ENCODE peak calls at places on chromosomes 4 and X, in nine cellular contexts. One of them, this sample, is unnamed.
A peak's percentile ranks its signal among the peaks of the same experiment; 100 is the strongest.

GRCh38 chr4:140185725-140186124 is 31.7 kb upstream of the MAML3 start:
- ATAC-seq in left lung: no peak
- ATAC-seq in HepG2: no peak
- ATAC-seq in GM12878: no peak
- ATAC-seq in body of pancreas: no peak
- ATAC-seq in pancreas: no peak
- ATAC-seq in A549: no peak
- ATAC-seq in heart right ventricle: no peak
- ATAC-seq in aorta: no peak
- ATAC-seq in this sample: no peak

GRCh38 chrX:112808651-112809050 is 32.0 kb downstream of the AMOT start:
- ATAC-seq in left lung: no peak
- ATAC-seq in HepG2: no peak
- ATAC-seq in GM12878: no peak
- ATAC-seq in body of pancreas: no peak
- ATAC-seq in pancreas: no peak
- ATAC-seq in A549: no peak
- ATAC-seq in heart right ventricle: no peak
- ATAC-seq in aorta: no peak
- ATAC-seq in this sample: no peak

GRCh38 chr4:102562995-102563394 is 61.8 kb downstream of the NFKB1 start:
- ATAC-seq in left lung: no peak
- ATAC-seq in HepG2: no peak
- ATAC-seq in GM12878: peak; percentile 5
- ATAC-seq in body of pancreas: no peak
- ATAC-seq in pancreas: no peak
- ATAC-seq in A549: no peak
- ATAC-seq in heart right ventricle: no peak
- ATAC-seq in aorta: no peak
- ATAC-seq in this sample: no peak

GRCh38 chr4:46648088-46648744 is 258.3 kb upstream of the GABRA2 start:
- ATAC-seq in left lung: peak; percentile 56
- ATAC-seq in HepG2: peak; percentile 78
- ATAC-seq in GM12878: peak; percentile 99
- ATAC-seq in body of pancreas: no peak
- ATAC-seq in pancreas: peak; percentile 46
- ATAC-seq in A549: no peak
- ATAC-seq in heart right ventricle: no peak
- ATAC-seq in aorta: no peak
- ATAC-seq in this sample: no peak

GRCh38 chr4:173536808-173537429 is 6.9 kb upstream of the HAND2 start:
- ATAC-seq in left lung: no peak
- ATAC-seq in HepG2: peak; percentile 91
- ATAC-seq in GM12878: no peak
- ATAC-seq in body of pancreas: peak; percentile 31
- ATAC-seq in pancreas: peak; percentile 11
- ATAC-seq in A549: peak; percentile 59
- ATAC-seq in heart right ventricle: peak; percentile 11
- ATAC-seq in aorta: no peak
- ATAC-seq in this sample: no peak

GRCh38 chr4:108008721-108009120 is 19.0 kb downstream of the HADH start:
- ATAC-seq in left lung: no peak
- ATAC-seq in HepG2: no peak
- ATAC-seq in GM12878: no peak
- ATAC-seq in body of pancreas: no peak
- ATAC-seq in pancreas: no peak
- ATAC-seq in A549: peak; percentile 54
- ATAC-seq in heart right ventricle: peak; percentile 46
- ATAC-seq in aorta: peak; percentile 59
- ATAC-seq in this sample: no peak

GRCh38 chr4:121370729-121371325 is 10.0 kb downstream of the QRFPR start:
- ATAC-seq in left lung: peak; percentile 80
- ATAC-seq in HepG2: peak; percentile 37
- ATAC-seq in GM12878: peak; percentile 81
- ATAC-seq in body of pancreas: peak; percentile 58
- ATAC-seq in pancreas: peak; percentile 64
- ATAC-seq in A549: peak; percentile 59
- ATAC-seq in heart right ventricle: peak; percentile 64
- ATAC-seq in aorta: no peak
- ATAC-seq in this sample: no peak

GRCh38 chr4:123265443-123265842 is 131.2 kb upstream of the SPRY1 start:
- ATAC-seq in left lung: peak; percentile 77
- ATAC-seq in HepG2: no peak
- ATAC-seq in GM12878: no peak
- ATAC-seq in body of pancreas: peak; percentile 33
- ATAC-seq in pancreas: no peak
- ATAC-seq in A549: no peak
- ATAC-seq in heart right ventricle: no peak
- ATAC-seq in aorta: no peak
- ATAC-seq in this sample: no peak

GRCh38 chr4:146975535-146975934 is 29.9 kb upstream of the TTC29 start:
- ATAC-seq in left lung: no peak
- ATAC-seq in HepG2: no peak
- ATAC-seq in GM12878: no peak
- ATAC-seq in body of pancreas: no peak
- ATAC-seq in pancreas: no peak
- ATAC-seq in A549: no peak
- ATAC-seq in heart right ventricle: no peak
- ATAC-seq in aorta: no peak
- ATAC-seq in this sample: no peak

GRCh38 chrX:41180194-41180902 is 95.1 kb downstream of the USP9X start:
- ATAC-seq in left lung: peak; percentile 89
- ATAC-seq in HepG2: peak; percentile 57
- ATAC-seq in GM12878: peak; percentile 83
- ATAC-seq in body of pancreas: peak; percentile 35
- ATAC-seq in pancreas: peak; percentile 85
- ATAC-seq in A549: peak; percentile 85
- ATAC-seq in heart right ventricle: no peak
- ATAC-seq in aorta: peak; percentile 68
- ATAC-seq in this sample: no peak

GRCh38 chr4:88008133-88008621 is 742 bp downstream of the PKD2 start:
- ATAC-seq in left lung: peak; percentile 57
- ATAC-seq in HepG2: peak; percentile 76
- ATAC-seq in GM12878: peak; percentile 50
- ATAC-seq in body of pancreas: peak; percentile 46
- ATAC-seq in pancreas: peak; percentile 61
- ATAC-seq in A549: peak; percentile 80
- ATAC-seq in heart right ventricle: peak; percentile 46
- ATAC-seq in aorta: peak; percentile 45
- ATAC-seq in this sample: peak; percentile 19

GRCh38 chr4:112550728-112551127 is 34.7 kb upstream of the NEUROG2 start:
- ATAC-seq in left lung: no peak
- ATAC-seq in HepG2: no peak
- ATAC-seq in GM12878: no peak
- ATAC-seq in body of pancreas: no peak
- ATAC-seq in pancreas: no peak
- ATAC-seq in A549: no peak
- ATAC-seq in heart right ventricle: no peak
- ATAC-seq in aorta: no peak
- ATAC-seq in this sample: no peak

GRCh38 chr4:152459326-152459725 is 76.6 kb downstream of the FBXW7 start:
- ATAC-seq in left lung: no peak
- ATAC-seq in HepG2: no peak
- ATAC-seq in GM12878: peak; percentile 38
- ATAC-seq in body of pancreas: no peak
- ATAC-seq in pancreas: no peak
- ATAC-seq in A549: no peak
- ATAC-seq in heart right ventricle: no peak
- ATAC-seq in aorta: no peak
- ATAC-seq in this sample: no peak

GRCh38 chrX:115576676-115577075 is 15.7 kb downstream of the PLS3 start:
- ATAC-seq in left lung: no peak
- ATAC-seq in HepG2: no peak
- ATAC-seq in GM12878: no peak
- ATAC-seq in body of pancreas: no peak
- ATAC-seq in pancreas: no peak
- ATAC-seq in A549: peak; percentile 30
- ATAC-seq in heart right ventricle: no peak
- ATAC-seq in aorta: no peak
- ATAC-seq in this sample: no peak

GRCh38 chrX:108148524-108148923 is 56.9 kb downstream of the ATG4A start:
- ATAC-seq in left lung: no peak
- ATAC-seq in HepG2: no peak
- ATAC-seq in GM12878: peak; percentile 45
- ATAC-seq in body of pancreas: no peak
- ATAC-seq in pancreas: no peak
- ATAC-seq in A549: no peak
- ATAC-seq in heart right ventricle: no peak
- ATAC-seq in aorta: no peak
- ATAC-seq in this sample: no peak

GRCh38 chrX:20354505-20354904 is 87.8 kb upstream of the RPS6KA3 start:
- ATAC-seq in left lung: no peak
- ATAC-seq in HepG2: no peak
- ATAC-seq in GM12878: no peak
- ATAC-seq in body of pancreas: no peak
- ATAC-seq in pancreas: no peak
- ATAC-seq in A549: no peak
- ATAC-seq in heart right ventricle: no peak
- ATAC-seq in aorta: no peak
- ATAC-seq in this sample: no peak

GRCh38 chr4:3238721-3239120 is 10.2 kb upstream of the MSANTD1 start:
- ATAC-seq in left lung: no peak
- ATAC-seq in HepG2: no peak
- ATAC-seq in GM12878: no peak
- ATAC-seq in body of pancreas: no peak
- ATAC-seq in pancreas: peak; percentile 28
- ATAC-seq in A549: no peak
- ATAC-seq in heart right ventricle: no peak
- ATAC-seq in aorta: no peak
- ATAC-seq in this sample: no peak
- H3K4me3 ChIP-seq in left lung: no peak overlapping the region
- H3K4me3 ChIP-seq in HepG2: no peak overlapping the region
- H3K4me3 ChIP-seq in GM12878: no peak overlapping the region
- H3K4me3 ChIP-seq in body of pancreas: no peak overlapping the region
- H3K4me3 ChIP-seq in pancreas: no peak overlapping the region
- H3K4me3 ChIP-seq in A549: no peak overlapping the region
- H3K4me3 ChIP-seq in heart right ventricle: no peak overlapping the region
- H3K4me3 ChIP-seq in aorta: no peak overlapping the region
- H3K4me3 ChIP-seq in this sample: no peak overlapping the region

GRCh38 chrX:123223859-123224258 is 39.8 kb downstream of the GRIA3 start:
- ATAC-seq in left lung: no peak
- ATAC-seq in HepG2: no peak
- ATAC-seq in GM12878: peak; percentile 92
- ATAC-seq in body of pancreas: no peak
- ATAC-seq in pancreas: no peak
- ATAC-seq in A549: no peak
- ATAC-seq in heart right ventricle: no peak
- ATAC-seq in aorta: no peak
- ATAC-seq in this sample: no peak
- H3K4me3 ChIP-seq in left lung: no peak overlapping the region
- H3K4me3 ChIP-seq in HepG2: no peak overlapping the region
- H3K4me3 ChIP-seq in GM12878: no peak overlapping the region
- H3K4me3 ChIP-seq in body of pancreas: no peak overlapping the region
- H3K4me3 ChIP-seq in pancreas: no peak overlapping the region
- H3K4me3 ChIP-seq in A549: no peak overlapping the region
- H3K4me3 ChIP-seq in heart right ventricle: no peak overlapping the region
- H3K4me3 ChIP-seq in aorta: no peak overlapping the region
- H3K4me3 ChIP-seq in this sample: no peak overlapping the region

GRCh38 chrX:131826572-131826971 is 196.5 kb upstream of the STK26 start:
- ATAC-seq in left lung: no peak
- ATAC-seq in HepG2: no peak
- ATAC-seq in GM12878: no peak
- ATAC-seq in body of pancreas: no peak
- ATAC-seq in pancreas: no peak
- ATAC-seq in A549: no peak
- ATAC-seq in heart right ventricle: no peak
- ATAC-seq in aorta: no peak
- ATAC-seq in this sample: no peak

GRCh38 chrX:131831185-131831520 is 191.9 kb upstream of the STK26 start:
- ATAC-seq in left lung: no peak
- ATAC-seq in HepG2: no peak
- ATAC-seq in GM12878: no peak
- ATAC-seq in body of pancreas: no peak
- ATAC-seq in pancreas: no peak
- ATAC-seq in A549: no peak
- ATAC-seq in heart right ventricle: no peak
- ATAC-seq in aorta: no peak
- ATAC-seq in this sample: peak; percentile 33

GRCh38 chrX:131827935-131828334 is 195.2 kb upstream of the STK26 start:
- ATAC-seq in left lung: peak; percentile 16
- ATAC-seq in HepG2: no peak
- ATAC-seq in GM12878: peak; percentile 70
- ATAC-seq in body of pancreas: no peak
- ATAC-seq in pancreas: no peak
- ATAC-seq in A549: no peak
- ATAC-seq in heart right ventricle: no peak
- ATAC-seq in aorta: no peak
- ATAC-seq in this sample: no peak

GRCh38 chrX:131828482-131828881 is 194.6 kb upstream of the STK26 start:
- ATAC-seq in left lung: no peak
- ATAC-seq in HepG2: no peak
- ATAC-seq in GM12878: peak; percentile 31
- ATAC-seq in body of pancreas: no peak
- ATAC-seq in pancreas: no peak
- ATAC-seq in A549: no peak
- ATAC-seq in heart right ventricle: no peak
- ATAC-seq in aorta: no peak
- ATAC-seq in this sample: no peak

DNA sequence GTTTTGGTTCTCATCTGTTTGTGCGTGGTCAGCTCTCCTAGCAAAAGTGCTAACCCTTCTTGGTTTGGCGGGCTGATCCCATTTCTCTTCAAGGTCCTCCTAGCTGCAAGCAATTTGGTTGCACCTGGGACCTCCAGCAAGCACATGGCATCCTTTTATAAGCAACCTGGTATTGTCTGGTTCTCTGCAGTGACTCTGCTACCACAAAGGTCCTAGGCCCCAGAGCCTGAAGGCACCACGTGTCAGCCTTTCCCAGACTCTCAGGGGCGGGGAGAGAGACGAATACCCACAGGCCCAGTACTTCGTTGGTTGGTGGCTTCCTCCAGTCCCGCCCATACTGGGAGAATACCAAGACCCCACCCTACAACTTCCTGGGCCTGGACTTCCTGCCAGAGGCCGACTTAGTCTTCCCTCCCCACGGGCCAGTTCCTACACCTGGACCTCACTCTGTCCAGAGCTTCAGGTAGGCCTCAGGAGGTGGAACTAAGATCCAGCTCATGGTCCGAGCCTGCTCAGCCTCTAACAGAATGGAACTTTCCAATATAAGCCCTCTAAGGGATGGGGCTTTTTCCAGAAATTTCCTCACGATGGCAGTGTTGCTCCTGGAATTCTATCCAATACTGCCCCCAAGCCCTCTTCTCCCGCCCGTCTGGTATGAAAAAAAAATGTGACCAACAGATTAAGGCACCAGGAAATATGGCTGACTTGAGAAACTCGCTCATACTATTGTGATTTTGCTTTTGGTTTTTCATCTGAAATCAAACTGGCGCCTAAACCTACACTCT is 192.5 kb upstream of the STK26 start:
- ATAC-seq in left lung: peak; percentile 96
- ATAC-seq in HepG2: peak; percentile 99
- ATAC-seq in GM12878: peak; percentile 88
- ATAC-seq in body of pancreas: peak; percentile 93
- ATAC-seq in pancreas: peak; percentile 94
- ATAC-seq in A549: peak; percentile 66
- ATAC-seq in heart right ventricle: peak; percentile 97
- ATAC-seq in aorta: peak; percentile 92
- ATAC-seq in this sample: peak; percentile 93
- H3K4me3 ChIP-seq in left lung: peak overlapping the region; percentile 15
- H3K4me3 ChIP-seq in HepG2: peak overlapping the region; percentile 52
- H3K4me3 ChIP-seq in GM12878: peak overlapping the region; percentile 62
- H3K4me3 ChIP-seq in body of pancreas: no peak overlapping the region
- H3K4me3 ChIP-seq in pancreas: peak overlapping the region; percentile 30
- H3K4me3 ChIP-seq in A549: no peak overlapping the region
- H3K4me3 ChIP-seq in heart right ventricle: peak overlapping the region; percentile 28
- H3K4me3 ChIP-seq in aorta: no peak overlapping the region
- H3K4me3 ChIP-seq in this sample: no peak overlapping the region

GRCh38 chr4:1407657-1408333 is 1.6 kb upstream of the NKX1-1 start:
- ATAC-seq in left lung: no peak
- ATAC-seq in HepG2: no peak
- ATAC-seq in GM12878: no peak
- ATAC-seq in body of pancreas: no peak
- ATAC-seq in pancreas: no peak
- ATAC-seq in A549: no peak
- ATAC-seq in heart right ventricle: no peak
- ATAC-seq in aorta: no peak
- ATAC-seq in this sample: no peak
- H3K4me3 ChIP-seq in left lung: no peak overlapping the region
- H3K4me3 ChIP-seq in HepG2: no peak overlapping the region
- H3K4me3 ChIP-seq in GM12878: no peak overlapping the region
- H3K4me3 ChIP-seq in body of pancreas: no peak overlapping the region
- H3K4me3 ChIP-seq in pancreas: no peak overlapping the region
- H3K4me3 ChIP-seq in A549: no peak overlapping the region
- H3K4me3 ChIP-seq in heart right ventricle: no peak overlapping the region
- H3K4me3 ChIP-seq in aorta: no peak overlapping the region
- H3K4me3 ChIP-seq in this sample: no peak overlapping the region

This sample was measured in gastroesophageal sphincter.